ENCODE peak calls at places on chromosomes 16 and 17, in four cellular contexts. B is brain microvascular endothelial cell, F is GM23338, X is ovary. E is an unnamed sample.

GRCh38 chr17:50909765-50910661 is 43.9 kb upstream of the TOB1 start:
- DNase-seq in F (no peak), X (no peak), B (no peak), E (no peak)

GRCh38 chr17:73542323-73542722 is 101.9 kb downstream of the SDK2 start:
- DNase-seq in X (no peak), B (no peak), F (no peak), E (no peak)

GRCh38 chr17:62656446-62656845 is 29.0 kb downstream of the MRC2 start:
- DNase-seq in X (no peak), F (no peak), B (no peak), E (no peak)

GRCh38 chr17:40124279-40125141 is 2.7 kb downstream of the MSL1 start:
- DNase-seq in B (no peak), F (peak; percentile 73), X (no peak), E (no peak)

GRCh38 chr16:56861092-56861610 is 3.9 kb upstream of the SLC12A3 start:
- DNase-seq in F (no peak), B (no peak), X (no peak), E (no peak)

GRCh38 chr16:30736995-30737793 is 11.0 kb upstream of the PHKG2 start:
- DNase-seq in B (no peak), X (no peak), F (no peak), E (no peak)

GRCh38 chr17:12985431-12986285 is 32.2 kb downstream of the ELAC2 start:
- DNase-seq in F (no peak), B (peak; percentile 31), X (no peak), E (no peak)

GRCh38 chr17:81444610-81445339 is 49.5 kb downstream of the BAHCC1 start:
- DNase-seq in X (no peak), F (no peak), B (no peak), E (no peak)

GRCh38 chr17:21201874-21202273 is 12.1 kb downstream of the TMEM11 start:
- DNase-seq in X (no peak), F (no peak), B (no peak), E (no peak)

GRCh38 chr17:4001048-4001590 is 36.9 kb upstream of the ATP2A3 start:
- DNase-seq in F (no peak), B (no peak), X (no peak), E (no peak)

GRCh38 chr17:47694018-47694817 is at the start of gene TBKBP1:
- DNase-seq in X (peak; percentile 68), F (peak; percentile 92), B (no peak), E (no peak)

GRCh38 chr16:66359811-66360608 is 6.5 kb upstream of the CDH5 start:
- DNase-seq in F (no peak), B (no peak), X (no peak), E (no peak)

GRCh38 chr17:75849724-75850123 is 5.4 kb downstream of the WBP2 start:
- DNase-seq in X (no peak), F (no peak), B (no peak), E (no peak)

GRCh38 chr16:55991843-55992242 is 116.7 kb upstream of the CES5A start:
- DNase-seq in F (no peak), X (no peak), B (no peak), E (no peak)

GRCh38 chr17:76570457-76570856 is 15.2 kb downstream of the ST6GALNAC2 start:
- DNase-seq in F (no peak), X (no peak), B (no peak), E (no peak)

GRCh38 chr16:20674684-20675487 is 22.6 kb downstream of the ACSM1 start:
- DNase-seq in F (peak; percentile 37), X (peak; percentile 36), B (no peak), E (no peak)

GRCh38 chr17:82175166-82175565 is 37.5 kb downstream of the CCDC57 start:
- DNase-seq in F (no peak), X (no peak), B (no peak), E (no peak)

GRCh38 chr17:58557981-58558380 is 43.5 kb upstream of the MTMR4 start:
- DNase-seq in B (no peak), X (no peak), F (no peak), E (no peak)

GRCh38 chr16:87499189-87499486 is 6.3 kb upstream of the ZCCHC14 start:
- DNase-seq in X (no peak), F (no peak), B (peak; percentile 78), E (no peak)

GRCh38 chr17:48970865-48971687 is 2.7 kb upstream of the GIP start:
- DNase-seq in B (no peak), F (no peak), X (no peak), E (no peak)

GRCh38 chr16:19210175-19210924 is 42.3 kb downstream of the SYT17 start:
- DNase-seq in B (no peak), X (no peak), F (no peak), E (no peak)

GRCh38 chr16:85570213-85570734 is 42.8 kb upstream of the GSE1 start:
- DNase-seq in F (no peak), B (no peak), X (no peak), E (no peak)

GRCh38 chr17:76076765-76077581 is 2.0 kb upstream of the ZACN start:
- DNase-seq in F (peak; percentile 77), X (no peak), B (no peak), E (no peak)

GRCh38 chr17:31534223-31534888 is 142.9 kb downstream of the RAB11FIP4 start:
- DNase-seq in F (no peak), X (peak; percentile 51), B (no peak), E (no peak)

GRCh38 chr16:167117-167462 is 1.3 kb downstream of the HBM start:
- DNase-seq in X (no peak), F (no peak), B (no peak), E (no peak)

GRCh38 chr17:34858941-34859562 is 102.2 kb downstream of the CCT6B start:
- DNase-seq in F (no peak), X (no peak), B (no peak), E (no peak)

GRCh38 chr16:75000481-75001081 is 1.8 kb downstream of the ZNRF1 start:
- DNase-seq in F (no peak), B (no peak), X (no peak), E (no peak)

GRCh38 chr17:4939554-4939803 is 367 bp downstream of the SLC25A11 start:
- DNase-seq in F (peak; percentile 55), X (peak; percentile 49), B (no peak), E (no peak)

GRCh38 chr16:24499193-24499814 is 40.1 kb upstream of the RBBP6 start:
- DNase-seq in F (peak; percentile 91), B (peak; percentile 14), X (no peak), E (no peak)

GRCh38 chr16:70767377-70768204 is 33.4 kb downstream of the VAC14 start:
- DNase-seq in F (no peak), X (no peak), B (no peak), E (no peak)

GRCh38 chr17:59642535-59642934 is 22.8 kb downstream of the CLTC start:
- DNase-seq in X (no peak), B (no peak), F (no peak), E (no peak)

GRCh38 chr16:31274831-31275816 is 15.3 kb downstream of the ITGAM start:
- DNase-seq in F (no peak), B (no peak), X (no peak), E (no peak)

GRCh38 chr16:50366126-50366525 is 2.7 kb downstream of the BRD7 start:
- DNase-seq in X (no peak), F (no peak), B (no peak), E (no peak)

GRCh38 chr16:50371036-50371716 is 2.4 kb upstream of the BRD7 start:
- DNase-seq in F (no peak), B (no peak), X (no peak), E (no peak)

GRCh38 chr16:50368410-50369132 is at the start of gene BRD7:
- DNase-seq in B (peak; percentile 29), X (peak; percentile 61), F (peak; percentile 70), E (no peak)

GRCh38 chr16:50369133-50369804 is 481 bp upstream of the BRD7 start:
- DNase-seq in X (no peak), B (no peak), F (no peak), E (no peak)

DNA sequence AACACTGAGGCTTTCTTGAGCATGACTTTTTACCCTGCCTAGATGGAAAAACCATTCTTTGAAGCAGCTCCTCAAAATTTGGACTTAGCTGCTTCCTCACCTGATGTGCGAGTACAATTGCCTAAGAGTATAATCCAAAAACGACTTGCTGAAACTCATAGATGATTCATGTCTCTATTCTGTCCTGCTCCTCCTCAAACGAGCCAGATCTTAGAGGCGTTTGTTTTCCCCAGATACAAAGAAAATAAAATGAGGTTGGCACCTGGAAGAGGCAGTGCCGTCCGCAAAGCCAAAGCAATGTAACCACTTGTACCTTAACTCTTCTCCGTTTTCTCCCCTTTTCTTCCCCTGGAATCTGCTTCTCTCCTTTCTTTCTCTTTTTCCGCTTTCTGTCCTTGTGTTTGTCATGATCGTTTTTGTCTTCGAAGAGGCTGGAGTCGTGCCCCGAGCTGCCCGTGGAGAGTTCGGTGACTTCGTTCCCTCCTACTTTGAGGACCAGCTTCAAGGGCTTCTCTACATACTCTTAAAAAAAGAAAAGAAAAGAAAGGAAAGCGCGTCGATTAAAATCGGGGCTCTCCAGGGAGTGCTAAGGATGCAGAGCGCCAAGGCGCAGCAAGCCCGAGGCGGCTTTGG is 895 bp downstream of the BRD7 start:
- DNase-seq in F (peak; percentile 33), B (no peak), X (no peak), E (no peak)
- H3K27me3 ChIP-seq in F (no peaks in the 10 kb centered on the region), B (no peaks in the 10 kb centered on the region), X (no peaks in the 10 kb centered on the region), E (no peaks in the 10 kb centered on the region)

GRCh38 chr17:6274310-6274709 is 160.6 kb downstream of the AIPL1 start:
- DNase-seq in B (no peak), X (no peak), F (no peak), E (no peak)
- H3K27ac ChIP-seq in B (no peak overlapping the region), X (no peak overlapping the region), F (no peak overlapping the region), E (no peak overlapping the region)

DNA sequence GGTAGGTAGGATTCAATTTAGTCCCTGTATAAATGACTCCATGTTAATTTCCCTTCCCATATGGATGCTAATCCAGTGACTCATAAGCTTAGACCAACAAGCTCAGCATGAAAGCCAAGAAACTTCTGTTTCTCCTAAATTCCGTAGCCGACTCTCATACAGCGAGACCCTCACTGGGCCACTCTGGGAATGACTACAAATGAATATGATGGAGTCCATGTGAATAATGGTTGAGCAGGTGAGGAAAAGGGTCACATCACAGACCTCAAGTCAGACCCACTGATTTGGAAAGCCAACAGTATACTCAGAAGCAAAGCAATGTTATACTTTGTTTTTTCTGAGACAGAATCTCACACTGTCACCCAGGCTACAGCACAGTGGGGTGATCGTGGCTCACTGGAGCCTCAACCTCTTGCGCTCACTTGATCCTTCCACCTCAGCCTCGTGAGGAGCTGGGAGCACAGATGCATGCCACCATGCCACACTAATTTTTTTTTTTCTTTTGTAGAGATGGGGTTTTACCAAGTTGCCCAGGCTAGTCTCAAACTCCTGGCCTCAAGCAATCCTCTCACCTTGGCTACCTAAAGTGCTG is 14.6 kb downstream of the RSL1D1 start:
- DNase-seq in X (no peak), B (peak; percentile 73), F (peak; percentile 53), E (no peak)
- H3K36me3 ChIP-seq in X (no peaks in the 10 kb centered on the region), B (peaks cover 55% of the 10 kb centered on the region), F (peaks cover 49% of the 10 kb centered on the region), E (peaks cover 54% of the 10 kb centered on the region)

GRCh38 chr17:67983289-67983688 is 13.0 kb downstream of the C17orf58 start:
- DNase-seq in F (no peak), X (no peak), B (no peak), E (no peak)
- H3K27me3 ChIP-seq in F (no peaks in the 10 kb centered on the region), X (no peaks in the 10 kb centered on the region), B (no peaks in the 10 kb centered on the region), E (no peaks in the 10 kb centered on the region)

GRCh38 chr17:64614266-64615011 is 47.7 kb downstream of the SMURF2 start:
- DNase-seq in X (no peak), B (no peak), F (no peak), E (no peak)
- H3K27ac ChIP-seq in X (no peak overlapping the region), B (peak overlapping the region; percentile 22), F (no peak overlapping the region), E (no peak overlapping the region)